ENCODE peak calls at places on chromosomes 6 and 20, in ten cellular contexts. O is HepG2, C is brain microvascular endothelial cell, L is Peyer's patch, E is AG04450, J is heart right ventricle, A is vagina, G is DND-41, B is HFF-Myc, W is lower leg skin. Q is an unnamed sample.

GRCh38 chr20:14984305-14984704 is 646.9 kb upstream of the FLRT3 start:
- DNase-seq in O (no peak), C (no peak), L (no peak), E (no peak), J (no peak), A (no peak), G (no peak), B (no peak), W (no peak), Q (no peak)

GRCh38 chr6:34300332-34300751 is 51.5 kb upstream of the SMIM29 start:
- DNase-seq in O (no peak), C (no peak), L (no peak), E (no peak), J (no peak), A (no peak), G (no peak), B (no peak), W (no peak), Q (no peak)

GRCh38 chr6:151891524-151891923 is 84.0 kb downstream of the ESR1 start:
- DNase-seq in O (no peak), C (no peak), L (no peak), E (no peak), J (no peak), A (no peak), G (no peak), B (no peak), W (no peak), Q (no peak)

GRCh38 chr6:169234634-169235033 is 19.0 kb downstream of the THBS2 start:
- DNase-seq in O (no peak), C (no peak), L (no peak), E (no peak), J (no peak), A (no peak), G (no peak), B (no peak), W (peak; percentile 67), Q (no peak)

GRCh38 chr20:63120286-63121090 is 95.4 kb downstream of the YTHDF1 start:
- DNase-seq in O (no peak), C (no peak), L (no peak), E (no peak), J (peak; percentile 5), A (no peak), G (no peak), B (no peak), W (no peak), Q (no peak)

GRCh38 chr6:143068001-143068400 is 7.3 kb downstream of the AIG1 start:
- DNase-seq in O (no peak), C (no peak), L (no peak), E (no peak), J (no peak), A (no peak), G (no peak), B (no peak), W (no peak), Q (no peak)

GRCh38 chr6:107657755-107658461 is 166.2 kb downstream of the SCML4 start:
- DNase-seq in O (no peak), C (peak; percentile 67), L (peak; percentile 91), E (peak; percentile 64), J (peak; percentile 48), A (no peak), G (peak; percentile 48), B (no peak), W (no peak), Q (peak; percentile 97)

GRCh38 chr20:52470561-52470960 is 279.0 kb upstream of the ZFP64 start:
- DNase-seq in O (no peak), C (no peak), L (no peak), E (no peak), J (no peak), A (no peak), G (no peak), B (no peak), W (no peak), Q (no peak)

GRCh38 chr6:111033628-111034289 is 51.9 kb downstream of the RPF2 start:
- DNase-seq in O (no peak), C (no peak), L (no peak), E (no peak), J (no peak), A (no peak), G (no peak), B (no peak), W (no peak), Q (no peak)

GRCh38 chr6:30037182-30037788 is 23.8 kb upstream of the POLR1H start:
- DNase-seq in O (peak; percentile 38), C (peak; percentile 18), L (no peak), E (no peak), J (no peak), A (no peak), G (no peak), B (no peak), W (no peak), Q (no peak)

GRCh38 chr20:35627121-35627520 is 11.5 kb downstream of the SPAG4 start:
- DNase-seq in O (no peak), C (no peak), L (no peak), E (no peak), J (no peak), A (no peak), G (no peak), B (no peak), W (peak; percentile 68), Q (no peak)

GRCh38 chr6:138336221-138336620 is 41.5 kb upstream of the SMIM28 start:
- DNase-seq in O (no peak), C (no peak), L (no peak), E (no peak), J (no peak), A (no peak), G (no peak), B (no peak), W (no peak), Q (no peak)

GRCh38 chr6:10655508-10656055 is 38.8 kb downstream of the C6orf52 start:
- DNase-seq in O (no peak), C (no peak), L (no peak), E (no peak), J (no peak), A (no peak), G (peak; percentile 25), B (no peak), W (no peak), Q (no peak)

DNA sequence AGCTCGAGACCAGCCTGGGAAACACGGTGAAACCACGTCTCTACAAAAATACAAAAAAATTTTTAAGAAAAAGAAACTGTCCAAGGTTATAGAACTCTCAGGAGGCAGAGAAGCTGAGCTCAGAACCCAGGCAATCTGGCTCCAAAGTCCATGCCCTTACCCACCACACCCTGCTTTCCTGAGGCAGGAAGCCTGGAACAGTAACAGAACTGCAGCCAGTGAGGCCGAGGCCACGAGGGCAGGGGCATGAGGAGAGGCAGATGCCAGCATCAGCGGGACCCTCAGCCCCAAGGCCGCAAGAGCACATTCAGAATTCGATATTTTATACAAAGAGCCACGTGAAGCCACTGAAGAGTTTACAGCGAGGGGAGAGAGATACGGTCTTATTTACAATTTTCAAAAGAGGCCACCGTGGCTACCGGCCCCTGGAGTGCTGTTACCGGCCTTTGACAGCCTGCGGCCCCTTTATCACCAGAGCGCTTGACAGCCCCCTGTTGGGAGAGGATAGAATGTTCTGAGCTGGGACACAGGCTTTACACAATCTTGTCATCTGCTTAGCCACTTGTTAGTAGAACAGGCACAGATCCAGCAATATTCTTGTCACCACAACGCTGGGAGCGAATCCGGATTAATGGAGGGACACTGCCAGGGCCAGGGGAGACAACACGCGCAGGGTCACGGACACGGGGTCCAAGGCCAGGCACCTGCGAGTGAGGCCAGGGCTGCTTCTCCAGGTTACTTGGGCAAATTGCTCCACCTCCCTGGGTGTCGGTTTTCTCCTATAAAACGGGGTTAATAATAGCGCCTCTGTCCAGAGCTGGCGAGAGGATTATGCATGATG is 5.6 kb downstream of the SPATA2 start:
- DNase-seq in O (peak; percentile 52), C (no peak), L (peak; percentile 85), E (no peak), J (peak; percentile 29), A (no peak), G (no peak), B (no peak), W (no peak), Q (no peak)
- H3K4me3 ChIP-seq in O (no peak overlapping the region), C (no peak overlapping the region), L (no peak overlapping the region), E (no peak overlapping the region), J (no peak overlapping the region), A (no peak overlapping the region), G (no peak overlapping the region), B (no peak overlapping the region), W (no peak overlapping the region), Q (no peak overlapping the region)

DNA sequence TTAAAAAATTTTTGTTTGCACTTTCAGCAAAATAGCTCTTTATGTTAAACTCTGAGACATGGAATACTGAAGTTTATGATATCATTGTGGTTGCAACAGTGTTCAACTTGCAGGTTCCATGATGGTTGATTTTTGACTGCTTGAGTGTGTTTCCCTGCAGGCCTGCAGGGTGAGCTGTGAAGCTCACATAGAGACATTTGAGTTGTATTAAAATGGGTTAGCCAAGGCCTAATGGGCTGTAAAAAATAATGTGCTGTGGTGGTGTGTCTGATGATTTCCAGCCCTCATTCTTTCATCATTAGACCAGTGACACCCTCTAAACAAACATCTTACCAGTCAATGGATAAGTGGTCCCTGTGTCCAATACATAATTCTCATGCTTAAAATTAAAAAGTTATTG is 321.4 kb downstream of the FARS2 start:
- DNase-seq in O (no peak), C (no peak), L (no peak), E (no peak), J (no peak), A (no peak), G (no peak), B (no peak), W (no peak), Q (no peak)
- TF ChIP-seq CTCF in O (no peak), C (peak; percentile 34), L (no peak), E (peak; percentile 27), J (no peak), A (no peak), G (no peak), B (peak; percentile 7), W (no peak), Q (no peak)

DNA sequence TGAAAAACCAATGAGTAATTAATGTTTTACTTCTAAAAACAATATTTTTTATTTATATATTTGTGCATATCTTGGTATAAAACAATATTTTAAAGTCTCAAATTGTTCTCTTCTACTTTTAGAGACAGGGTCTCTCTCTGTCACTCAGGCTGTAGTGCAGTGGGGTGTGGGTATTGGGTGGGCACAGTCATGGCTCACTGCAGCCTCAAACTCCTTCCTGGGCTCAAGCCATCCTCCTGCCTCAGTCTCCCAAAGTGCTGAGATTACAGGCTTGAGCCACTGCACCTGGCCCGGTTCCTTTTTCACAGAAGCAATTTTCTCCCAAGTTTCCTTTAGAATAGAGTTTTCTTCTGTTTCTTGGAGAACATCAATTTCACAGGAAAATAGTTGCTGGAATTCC is 102.8 kb downstream of the TMEM242 start:
- DNase-seq in O (no peak), C (no peak), L (peak; percentile 35), E (no peak), J (no peak), A (no peak), G (no peak), B (no peak), W (peak; percentile 66), Q (no peak)
- H3K4me3 ChIP-seq in O (no peak overlapping the region), C (peak overlapping the region; percentile 55), L (no peak overlapping the region), E (peak overlapping the region; percentile 61), J (peak overlapping the region; percentile 44), A (no peak overlapping the region), G (no peak overlapping the region), B (peak overlapping the region; percentile 22), W (no peak overlapping the region), Q (no peak overlapping the region)

DNA sequence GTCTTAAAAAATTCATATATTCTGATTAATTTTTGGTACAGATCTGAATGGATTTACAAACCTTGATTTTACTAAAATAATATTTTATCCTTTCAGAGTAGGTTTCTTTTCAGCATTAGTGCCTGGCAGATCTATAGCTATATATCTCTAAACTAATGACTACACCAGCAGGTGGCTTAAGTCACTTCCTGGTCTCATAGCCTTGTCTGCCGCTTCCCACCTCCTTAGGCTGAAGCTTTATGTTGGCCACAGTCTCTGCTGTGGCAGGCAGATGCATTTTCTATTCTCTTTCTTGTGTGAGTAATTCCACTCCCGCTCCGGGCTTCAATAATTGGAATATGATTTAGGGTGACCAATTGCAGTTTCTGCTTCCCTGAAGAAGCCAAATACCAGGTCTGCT is 226.8 kb upstream of the HS3ST5 start:
- DNase-seq in O (no peak), C (no peak), L (no peak), E (no peak), J (no peak), A (no peak), G (no peak), B (no peak), W (no peak), Q (no peak)
- TF ChIP-seq CTCF in O (no peak), C (no peak), L (no peak), E (no peak), J (no peak), A (no peak), G (no peak), B (no peak), W (no peak), Q (no peak)